ENCODE peak calls at places on chromosomes 1 and 21, in five cellular contexts. N is GM23338, R is fibroblast of lung, F is mammary epithelial cell, L is endothelial cell of umbilical vein. G is an unnamed sample. For H3K4me1, the result is how much of the 10 kb centered on the place peaks cover.

GRCh38 chr1:224923726-224924125 is 5.7 kb upstream of the DNAH14 start:
- DNase-seq in N (no peak), F (no peak), L (no peak), R (peak), G (no peak)

GRCh38 chr21:36976882-36977651 is 10.6 kb upstream of the HLCS start:
- DNase-seq in L (peak), R (peak), N (peak), F (peak), G (peak)

GRCh38 chr1:53573522-53573921 is 114.3 kb downstream of the DMRTB1 start:
- DNase-seq in F (no peak), R (no peak), N (no peak), L (no peak), G (no peak)

GRCh38 chr1:42358791-42359190 is 21.8 kb upstream of the RIMKLA start:
- DNase-seq in N (no peak), R (no peak), F (no peak), L (no peak), G (no peak)

GRCh38 chr1:183302452-183303324 is 115.5 kb downstream of the NMNAT2 start:
- DNase-seq in N (no peak), F (no peak), R (no peak), L (no peak), G (peak)

GRCh38 chr1:212792396-212792908 is 758 bp downstream of the TATDN3 start:
- DNase-seq in N (no peak), F (no peak), L (no peak), R (no peak), G (no peak)

GRCh38 chr1:150288382-150288781 is 5.3 kb upstream of the MRPS21 start:
- DNase-seq in R (no peak), N (no peak), F (no peak), L (no peak), G (no peak)

GRCh38 chr1:225677350-225678124 is 24.6 kb upstream of the ENAH start:
- DNase-seq in L (no peak), R (no peak), F (no peak), N (peak), G (no peak)

GRCh38 chr1:236685205-236685916 is 938 bp upstream of the ACTN2 start:
- DNase-seq in F (no peak), R (no peak), L (no peak), N (no peak), G (no peak)

GRCh38 chr1:19780267-19780877 is 19.3 kb downstream of the TMCO4 start:
- DNase-seq in R (no peak), L (no peak), N (peak), F (no peak), G (no peak)

GRCh38 chr1:177913762-177914540 is 55.9 kb downstream of the SEC16B start:
- DNase-seq in L (peak), N (peak), F (peak), R (peak), G (peak)

GRCh38 chr1:197180252-197180878 is 33.9 kb upstream of the ASPM start:
- DNase-seq in N (peak), L (peak), R (peak), F (peak), G (no peak)

GRCh38 chr1:101520302-101520701 is 283.5 kb downstream of the S1PR1 start:
- DNase-seq in N (peak), F (peak), L (peak), R (peak), G (peak)

GRCh38 chr1:110513511-110513910 is 5.5 kb downstream of the KCNA10 start:
- DNase-seq in F (no peak), L (no peak), R (no peak), N (peak), G (no peak)

GRCh38 chr1:20322825-20323612 is 32.3 kb downstream of the VWA5B1 start:
- DNase-seq in F (no peak), N (no peak), R (peak), L (no peak), G (peak)

GRCh38 chr1:202158810-202159533 is 1.4 kb downstream of the PTPN7 start:
- DNase-seq in N (peak), R (no peak), L (no peak), F (no peak), G (no peak)

GRCh38 chr1:185733818-185734709 is at the start of gene HMCN1:
- DNase-seq in L (peak), R (peak), F (peak), N (peak), G (peak)

GRCh38 chr1:65075123-65075976 is 72.7 kb upstream of the AK4 start:
- DNase-seq in F (peak), N (peak), R (peak), L (peak), G (peak)

GRCh38 chr1:80929868-80930508 is 870.7 kb upstream of the ADGRL2 start:
- DNase-seq in N (no peak), L (no peak), F (no peak), R (no peak), G (no peak)

GRCh38 chr1:169882039-169882511 is 11.6 kb downstream of the SCYL3 start:
- DNase-seq in R (no peak), N (no peak), L (no peak), F (no peak), G (no peak)

GRCh38 chr21:21114456-21114855 is 116.2 kb downstream of the NCAM2 start:
- DNase-seq in L (no peak), N (no peak), R (no peak), F (no peak), G (no peak)

GRCh38 chr1:152356736-152357135 is 3.1 kb downstream of the FLG2 start:
- DNase-seq in R (no peak), N (no peak), L (no peak), F (no peak), G (no peak)

GRCh38 chr1:8374812-8375211 is 56.9 kb downstream of the SLC45A1 start:
- DNase-seq in L (peak), F (peak), R (peak), N (peak), G (no peak)

GRCh38 chr1:211965108-211965805 is 70.1 kb downstream of the INTS7 start:
- DNase-seq in L (no peak), F (no peak), N (no peak), R (no peak), G (no peak)

GRCh38 chr1:176767714-176768136 is 304.8 kb downstream of the PAPPA2 start:
- DNase-seq in F (no peak), L (no peak), N (no peak), R (no peak), G (no peak)

GRCh38 chr1:8219530-8219929 is 98.4 kb upstream of the SLC45A1 start:
- DNase-seq in F (no peak), N (no peak), R (peak), L (no peak), G (no peak)

GRCh38 chr1:108897865-108898720 is 21.3 kb downstream of the GPSM2 start:
- DNase-seq in L (peak), N (peak), R (peak), F (peak), G (no peak)

GRCh38 chr1:44316231-44316759 is 38.8 kb downstream of the ERI3 start:
- DNase-seq in F (no peak), L (peak), N (no peak), R (no peak), G (no peak)

GRCh38 chr1:87508247-87508646 is 179.6 kb downstream of the LMO4 start:
- DNase-seq in R (peak), L (no peak), F (no peak), N (no peak), G (no peak)

GRCh38 chr21:42809577-42810440 is 69.5 kb downstream of the WDR4 start:
- DNase-seq in R (no peak), L (no peak), N (no peak), F (no peak), G (no peak)

GRCh38 chr1:28451011-28451410 is 54.8 kb upstream of the RCC1 start:
- DNase-seq in R (no peak), N (no peak), F (no peak), L (no peak), G (no peak)

GRCh38 chr1:28447674-28448073 is 58.2 kb upstream of the RCC1 start:
- DNase-seq in R (no peak), L (peak), F (no peak), N (no peak), G (no peak)

GRCh38 chr1:28450561-28450960 is 55.3 kb upstream of the RCC1 start:
- DNase-seq in F (no peak), L (no peak), R (no peak), N (no peak), G (no peak)

GRCh38 chr1:28449904-28450303 is 55.9 kb upstream of the RCC1 start:
- DNase-seq in N (no peak), F (peak), R (no peak), L (peak), G (peak)
- H3K4me2 ChIP-seq in N (no peak), F (peak), R (no peak), L (peak), G (no peak)

DNA sequence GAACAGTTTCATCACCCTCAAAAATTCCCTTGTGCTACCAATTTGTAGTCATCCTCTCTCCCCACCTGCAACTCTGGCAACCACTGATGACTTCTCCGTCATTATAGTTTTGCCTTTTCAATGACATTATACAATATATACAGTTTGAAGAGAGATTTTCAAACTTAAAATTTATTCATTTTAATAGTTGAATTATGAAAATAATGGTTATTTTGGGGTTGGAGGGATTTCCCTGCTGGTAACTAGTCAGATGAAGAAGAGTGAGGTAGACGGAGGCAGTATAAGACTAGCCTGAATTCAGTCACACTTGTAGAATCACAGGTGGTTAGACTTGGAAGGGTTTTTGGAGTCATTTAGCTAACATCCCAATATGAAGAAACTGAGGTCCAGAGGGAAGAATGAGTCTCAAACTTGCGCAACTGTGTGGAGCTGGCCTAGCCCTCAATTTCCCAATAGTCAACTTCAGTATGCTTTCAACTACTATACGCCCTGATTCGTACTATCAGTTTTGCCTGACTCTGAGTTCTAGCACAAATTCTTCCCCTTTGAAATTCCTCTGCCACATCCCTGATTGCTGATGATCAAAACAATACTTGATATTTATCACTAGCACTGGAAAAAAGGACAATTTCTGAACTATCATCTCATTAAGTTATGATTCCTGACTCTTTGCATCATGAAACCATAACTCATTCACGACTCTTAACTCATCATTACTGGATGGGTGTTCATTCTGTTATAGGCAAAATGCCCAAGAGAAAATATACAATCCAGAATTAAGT is 54.2 kb downstream of the VANGL2 start:
- DNase-seq in N (no peak), F (no peak), R (no peak), L (no peak), G (no peak)
- H3K4me1 ChIP-seq in N (under half), F (under half), R (under half), L (under half), G (under half)

DNA sequence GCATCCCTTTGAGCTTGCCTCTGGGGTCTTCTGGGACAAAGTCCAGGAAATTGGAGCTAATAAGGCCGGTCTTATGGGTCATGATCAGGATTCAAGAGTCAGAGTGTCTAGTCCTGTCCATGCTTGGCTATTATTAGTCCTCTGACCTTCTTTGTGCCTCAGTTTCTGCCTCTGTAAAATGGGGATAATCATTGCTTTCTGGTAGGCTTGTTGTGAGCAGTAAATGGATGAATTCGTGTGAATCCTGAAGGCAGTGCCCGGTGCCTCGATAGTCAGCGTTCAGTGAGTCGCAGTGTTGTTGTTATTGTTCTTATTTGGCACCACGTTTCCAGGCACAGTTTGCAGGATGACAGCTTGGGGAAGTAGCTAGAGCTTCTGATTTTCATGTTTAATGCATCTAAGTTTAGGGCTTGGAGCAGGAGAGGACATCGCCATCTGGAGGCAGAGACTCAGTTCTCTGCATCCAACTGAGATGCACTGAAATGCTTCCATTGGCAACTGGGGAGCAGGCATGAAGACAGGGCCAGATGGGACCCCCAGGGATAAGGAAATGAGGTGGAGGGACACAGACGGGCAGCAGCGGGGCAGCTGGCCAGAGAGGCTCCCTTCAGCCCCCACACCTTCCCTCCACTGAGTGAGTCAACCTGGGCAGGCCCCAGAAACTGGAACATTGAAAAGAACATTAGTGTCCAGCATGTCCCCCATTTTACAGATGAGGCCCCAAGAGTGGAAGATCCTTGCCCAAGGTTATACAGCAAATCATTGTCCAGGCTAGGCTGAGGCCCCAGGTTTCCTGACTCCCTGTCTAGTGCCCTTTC is 160.3 kb downstream of the PTPRU start:
- DNase-seq in R (no peak), L (no peak), F (no peak), N (peak), G (no peak)
- TF ChIP-seq CTCF in R (peak), L (no peak), F (peak), N (peak), G (peak)

DNA sequence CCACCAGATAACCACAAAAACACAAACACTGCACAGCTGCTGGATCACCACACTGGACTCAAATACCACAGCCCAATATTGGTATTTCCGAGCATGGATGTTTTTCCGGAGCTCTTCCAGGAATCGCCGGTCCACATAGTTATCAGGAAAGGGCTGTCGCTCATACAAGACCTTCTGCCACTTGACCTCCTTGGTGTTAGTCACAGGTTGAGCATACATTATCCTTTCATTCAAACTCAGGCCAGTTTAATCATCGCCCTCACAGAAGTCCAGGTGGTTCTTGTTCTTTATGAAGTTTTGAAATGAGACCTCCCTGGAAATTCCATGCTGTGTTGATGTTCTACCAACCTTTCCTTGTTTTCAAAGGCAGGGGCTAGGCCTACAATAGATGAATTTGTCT is 1.5 kb downstream of the PIGC start:
- DNase-seq in N (no peak), L (no peak), R (no peak), F (no peak), G (no peak)
- H3K4me2 ChIP-seq in N (no peak), L (peak), R (peak), F (peak), G (peak)

GRCh38 chr1:204264805-204265204 is 51.0 kb upstream of the GOLT1A start:
- DNase-seq in R (no peak), F (no peak), N (no peak), L (no peak), G (no peak)

GRCh38 chr1:204261746-204262505 is 48.1 kb upstream of the GOLT1A start:
- DNase-seq in L (no peak), F (peak), R (peak), N (no peak), G (peak)

GRCh38 chr1:204262506-204263239 is 48.9 kb upstream of the GOLT1A start:
- DNase-seq in L (no peak), F (no peak), R (no peak), N (no peak), G (no peak)

GRCh38 chr1:204261266-204261665 is 47.5 kb upstream of the GOLT1A start:
- DNase-seq in R (no peak), L (no peak), N (no peak), F (no peak), G (no peak)

GRCh38 chr1:204263240-204263848 is 49.6 kb upstream of the GOLT1A start:
- DNase-seq in F (no peak), L (no peak), N (no peak), R (peak), G (no peak)
- H3K4me1 ChIP-seq in F (under half), L (under half), N (under half), R (under half), G (under half)